ENCODE peak calls at places on chromosomes 16 and 17, in nine cellular contexts. Q, A, H, U, J, B, R, G and X are unnamed samples.

GRCh38 chr16:30053376-30054015 is 12.1 kb upstream of the ALDOA start:
- DNase-seq in H (no peak), B (no peak), U (no peak), Q (no peak), G (peak), J (peak), R (no peak), A (peak), X (no peak)

GRCh38 chr17:41451154-41451728 is 10.5 kb upstream of the KRT38 start:
- DNase-seq in Q (no peak), B (no peak), U (no peak), H (no peak), A (peak), G (no peak), R (no peak), J (no peak), X (no peak)

GRCh38 chr17:40000161-40000560 is 15.1 kb upstream of the CSF3 start:
- DNase-seq in Q (no peak), A (no peak), R (no peak), J (no peak), G (no peak), H (no peak), B (no peak), U (no peak), X (no peak)

GRCh38 chr17:72900542-72900941 is 191.9 kb downstream of the SLC39A11 start:
- DNase-seq in R (no peak), J (peak), U (no peak), H (no peak), B (no peak), A (no peak), Q (no peak), G (no peak), X (no peak)

GRCh38 chr17:63376949-63377348 is 69.2 kb downstream of the CYB561 start:
- DNase-seq in U (no peak), H (no peak), B (no peak), R (no peak), Q (no peak), A (no peak), G (no peak), J (no peak), X (no peak)

GRCh38 chr16:87221633-87222032 is 95.6 kb downstream of the C16orf95 start:
- DNase-seq in R (no peak), G (no peak), J (no peak), H (no peak), B (no peak), A (no peak), U (no peak), Q (no peak), X (no peak)

GRCh38 chr17:65176646-65177409 is 39.7 kb downstream of the RGS9 start:
- DNase-seq in R (no peak), A (no peak), B (no peak), J (no peak), G (no peak), Q (no peak), U (no peak), H (no peak), X (no peak)

GRCh38 chr17:73952136-73952497 is 251.4 kb upstream of the RPL38 start:
- DNase-seq in R (no peak), B (peak), J (no peak), H (no peak), A (no peak), Q (no peak), G (no peak), U (no peak), X (no peak)

GRCh38 chr17:46003907-46004748 is 5.1 kb downstream of the STH start:
- DNase-seq in R (no peak), U (no peak), Q (no peak), H (peak), J (no peak), B (peak), A (peak), G (no peak), X (peak)